ENCODE peak calls at places on chromosomes 1 and 21, in four cellular contexts. One of them, this sample, is unnamed.
A peak's percentile ranks its signal among the peaks of the same experiment; 100 is the strongest.

GRCh38 chr1:234724517-234725176 is 114.7 kb upstream of the IRF2BP2 start:
- DNase-seq in GM19239: no peak
- DNase-seq in GM04504: peak; percentile 64
- DNase-seq in GM20000: no peak
- DNase-seq in this sample: no peak

GRCh38 chr1:88735909-88736308 is 51.8 kb downstream of the PKN2 start:
- DNase-seq in GM04504: no peak
- DNase-seq in GM19239: no peak
- DNase-seq in GM20000: no peak
- DNase-seq in this sample: no peak

GRCh38 chr1:11539850-11540772 is 61.2 kb downstream of the DISP3 start:
- DNase-seq in GM19239: no peak
- DNase-seq in GM04504: no peak
- DNase-seq in GM20000: no peak
- DNase-seq in this sample: no peak

GRCh38 chr21:37198989-37199924 is 67.9 kb downstream of the VPS26C start:
- DNase-seq in GM20000: no peak
- DNase-seq in GM04504: no peak
- DNase-seq in GM19239: no peak
- DNase-seq in this sample: no peak

GRCh38 chr1:40564506-40564905 is 33.1 kb downstream of the ZNF684 start:
- DNase-seq in GM19239: no peak
- DNase-seq in GM20000: no peak
- DNase-seq in GM04504: no peak
- DNase-seq in this sample: no peak

GRCh38 chr1:235597867-235598553 is 51.6 kb downstream of the GNG4 start:
- DNase-seq in GM20000: no peak
- DNase-seq in GM04504: peak; percentile 13
- DNase-seq in GM19239: no peak
- DNase-seq in this sample: no peak

GRCh38 chr1:7650801-7651200 is 120.3 kb upstream of the VAMP3 start:
- DNase-seq in GM19239: no peak
- DNase-seq in GM04504: no peak
- DNase-seq in GM20000: no peak
- DNase-seq in this sample: no peak

GRCh38 chr1:17023103-17023502 is 11.4 kb upstream of the ATP13A2 start:
- DNase-seq in GM19239: no peak
- DNase-seq in GM04504: no peak
- DNase-seq in GM20000: no peak
- DNase-seq in this sample: no peak

GRCh38 chr1:210949039-210949438 is 184.9 kb downstream of the KCNH1 start:
- DNase-seq in GM04504: no peak
- DNase-seq in GM20000: no peak
- DNase-seq in GM19239: no peak
- DNase-seq in this sample: no peak

GRCh38 chr21:45012661-45013270 is 61.6 kb upstream of the ADARB1 start:
- DNase-seq in GM04504: no peak
- DNase-seq in GM19239: no peak
- DNase-seq in GM20000: no peak
- DNase-seq in this sample: no peak

GRCh38 chr1:40732756-40733301 is 41.3 kb downstream of the NFYC start:
- DNase-seq in GM20000: no peak
- DNase-seq in GM04504: no peak
- DNase-seq in GM19239: no peak
- DNase-seq in this sample: no peak

GRCh38 chr21:42865361-42866160 is 13.8 kb downstream of the WDR4 start:
- DNase-seq in GM19239: no peak
- DNase-seq in GM04504: no peak
- DNase-seq in GM20000: no peak
- DNase-seq in this sample: no peak

GRCh38 chr1:59322394-59323179 is 25.7 kb downstream of the FGGY start:
- DNase-seq in GM04504: no peak
- DNase-seq in GM19239: no peak
- DNase-seq in GM20000: no peak
- DNase-seq in this sample: no peak

GRCh38 chr1:39892611-39893595 is 8.8 kb downstream of the MYCL start:
- DNase-seq in GM04504: no peak
- DNase-seq in GM19239: no peak
- DNase-seq in GM20000: no peak
- DNase-seq in this sample: peak; percentile 48

GRCh38 chr1:48996311-48996710 is 219.6 kb upstream of the BEND5 start:
- DNase-seq in GM04504: no peak
- DNase-seq in GM19239: no peak
- DNase-seq in GM20000: no peak
- DNase-seq in this sample: no peak

GRCh38 chr1:6519935-6520621 is 28.6 kb upstream of the PLEKHG5 start:
- DNase-seq in GM19239: no peak
- DNase-seq in GM20000: no peak
- DNase-seq in GM04504: peak; percentile 60
- DNase-seq in this sample: peak; percentile 31

GRCh38 chr21:45403133-45403824 is 1.7 kb upstream of the COL18A1 start:
- DNase-seq in GM04504: no peak
- DNase-seq in GM20000: no peak
- DNase-seq in GM19239: no peak
- DNase-seq in this sample: no peak

GRCh38 chr1:36154765-36155559 is 998 bp upstream of the MAP7D1 start:
- DNase-seq in GM04504: no peak
- DNase-seq in GM20000: no peak
- DNase-seq in GM19239: no peak
- DNase-seq in this sample: no peak

GRCh38 chr21:43657355-43658093 is 1.8 kb downstream of the HSF2BP start:
- DNase-seq in GM19239: no peak
- DNase-seq in GM04504: no peak
- DNase-seq in GM20000: no peak
- DNase-seq in this sample: no peak

GRCh38 chr1:247548847-247549246 is at the start of gene GCSAML:
- DNase-seq in GM04504: no peak
- DNase-seq in GM19239: no peak
- DNase-seq in GM20000: no peak
- DNase-seq in this sample: no peak

GRCh38 chr21:45938453-45938755 is 43.2 kb upstream of the COL6A1 start:
- DNase-seq in GM04504: no peak
- DNase-seq in GM19239: no peak
- DNase-seq in GM20000: no peak
- DNase-seq in this sample: no peak

GRCh38 chr1:79373481-79374132 is 367.1 kb upstream of the ADGRL4 start:
- DNase-seq in GM04504: no peak
- DNase-seq in GM19239: no peak
- DNase-seq in GM20000: no peak
- DNase-seq in this sample: no peak

GRCh38 chr1:207007352-207008033 is 25.1 kb downstream of the C1orf116 start:
- DNase-seq in GM19239: no peak
- DNase-seq in GM20000: no peak
- DNase-seq in GM04504: peak; percentile 83
- DNase-seq in this sample: no peak

GRCh38 chr1:205934788-205935187 is 8.5 kb downstream of the SLC26A9 start:
- DNase-seq in GM04504: no peak
- DNase-seq in GM20000: no peak
- DNase-seq in GM19239: no peak
- DNase-seq in this sample: no peak

GRCh38 chr1:38718031-38718430 is 141.5 kb downstream of the RRAGC start:
- DNase-seq in GM20000: no peak
- DNase-seq in GM19239: no peak
- DNase-seq in GM04504: no peak
- DNase-seq in this sample: no peak